ENCODE peak calls at places on chromosomes 12 and 14, in four cellular contexts. E is WERI-Rb-1, O is fibroblast of lung, F is HCT116. C is an unnamed sample. For H3K27me3 and H3K36me3, the result is how much of the 10 kb centered on the place peaks cover.

GRCh38 chr14:21047378-21047781 is 5.2 kb downstream of the RNASE7 start:
- DNase-seq in F (no peak), O (peak), E (no peak), C (no peak)

GRCh38 chr14:28609228-28609828 is 157.3 kb upstream of the FOXG1 start:
- DNase-seq in E (peak), F (peak), O (peak), C (peak)

GRCh38 chr12:2179953-2180736 is 127.4 kb downstream of the CACNA1C start:
- DNase-seq in O (peak), E (no peak), F (peak), C (no peak)

GRCh38 chr12:46354799-46355194 is 17.8 kb downstream of the SLC38A2 start:
- DNase-seq in F (no peak), E (no peak), O (no peak), C (no peak)

GRCh38 chr12:105554223-105554678 is 223.8 kb downstream of the C12orf75 start:
- DNase-seq in E (no peak), O (peak), F (no peak), C (peak)

GRCh38 chr12:118346895-118347294 is 25.8 kb downstream of the TAOK3 start:
- DNase-seq in O (no peak), E (no peak), F (no peak), C (no peak)

GRCh38 chr14:77707355-77707723 is 484 bp downstream of the ALKBH1 start:
- DNase-seq in E (peak), O (peak), F (no peak), C (peak)

GRCh38 chr12:47068539-47068938 is 10.9 kb upstream of the PCED1B start:
- DNase-seq in E (no peak), O (no peak), F (no peak), C (peak)

GRCh38 chr12:127120851-127121250 is 1146.1 kb upstream of the TMEM132C start:
- DNase-seq in O (no peak), E (no peak), F (no peak), C (no peak)

GRCh38 chr12:110846615-110847566 is at the start of gene CCDC63:
- DNase-seq in F (peak), O (peak), E (peak), C (peak)

GRCh38 chr12:26124491-26125450 is at the start of gene BHLHE41:
- DNase-seq in E (peak), O (peak), F (no peak), C (peak)

GRCh38 chr14:89719371-89720075 is 235.0 kb downstream of the EFCAB11 start:
- DNase-seq in F (no peak), E (no peak), O (no peak), C (no peak)

GRCh38 chr14:62030387-62030786 is 268.2 kb downstream of the SNAPC1 start:
- DNase-seq in E (no peak), F (no peak), O (no peak), C (no peak)

GRCh38 chr14:105999361-106000028 is 473.1 kb downstream of the TMEM121 start:
- DNase-seq in F (peak), O (no peak), E (peak), C (peak)

GRCh38 chr12:93608313-93608712 is 35.8 kb downstream of the SOCS2 start:
- DNase-seq in E (no peak), F (no peak), O (no peak), C (no peak)

GRCh38 chr14:61749867-61750266 is 12.4 kb upstream of the SNAPC1 start:
- DNase-seq in F (no peak), E (no peak), O (no peak), C (peak)

GRCh38 chr14:78405071-78405856 is 235.1 kb downstream of the NRXN3 start:
- DNase-seq in E (no peak), O (peak), F (no peak), C (no peak)

GRCh38 chr12:88893801-88894200 is 313.5 kb upstream of the KITLG start:
- DNase-seq in E (no peak), O (peak), F (no peak), C (no peak)

GRCh38 chr12:12803186-12803585 is 10.0 kb upstream of the DDX47 start:
- DNase-seq in F (peak), O (peak), E (no peak), C (no peak)

GRCh38 chr12:131907379-131908081 is 13.1 kb downstream of the ULK1 start:
- DNase-seq in E (no peak), F (no peak), O (no peak), C (no peak)

GRCh38 chr12:123840765-123841425 is 78.8 kb downstream of the DNAH10 start:
- DNase-seq in E (no peak), O (no peak), F (no peak), C (no peak)

GRCh38 chr12:46562625-46563228 is 190.2 kb upstream of the SLC38A2 start:
- DNase-seq in E (no peak), F (no peak), O (peak), C (no peak)

GRCh38 chr12:132146098-132146497 is 1.8 kb downstream of the NOC4L start:
- DNase-seq in E (no peak), F (no peak), O (no peak), C (no peak)

GRCh38 chr14:79544671-79545070 is 666.6 kb downstream of the DIO2 start:
- DNase-seq in O (peak), E (no peak), F (no peak), C (no peak)

GRCh38 chr12:120940799-120941198 is 36.6 kb upstream of the SPPL3 start:
- DNase-seq in E (no peak), O (peak), F (no peak), C (no peak)

GRCh38 chr12:106495354-106495965 is 87.3 kb upstream of the RFX4 start:
- DNase-seq in O (no peak), E (no peak), F (no peak), C (no peak)

GRCh38 chr12:25421651-25422150 is 131.4 kb downstream of the LMNTD1 start:
- DNase-seq in E (no peak), O (peak), F (no peak), C (no peak)

GRCh38 chr14:69561893-69562292 is 12.8 kb downstream of the CCDC177 start:
- DNase-seq in O (no peak), F (no peak), E (no peak), C (no peak)

GRCh38 chr12:103929051-103929908 is 930 bp upstream of the HSP90B1 start:
- DNase-seq in F (peak), O (peak), E (peak), C (peak)

GRCh38 chr12:53995311-53996187 is 4.4 kb upstream of the HOXC9 start:
- DNase-seq in E (no peak), O (no peak), F (no peak), C (peak)

GRCh38 chr12:62737201-62737600 is 197.7 kb downstream of the PPM1H start:
- DNase-seq in F (no peak), E (no peak), O (no peak), C (no peak)

GRCh38 chr12:16587514-16587913 is 18.4 kb downstream of the LMO3 start:
- DNase-seq in F (no peak), E (no peak), O (no peak), C (no peak)

GRCh38 chr14:90405755-90406154 is 8.9 kb downstream of the CALM1 start:
- DNase-seq in F (no peak), E (no peak), O (no peak), C (no peak)

GRCh38 chr12:112589275-112589674 is 170.5 kb downstream of the PTPN11 start:
- DNase-seq in E (no peak), O (no peak), F (no peak), C (no peak)

GRCh38 chr12:42482820-42483533 is 106.6 kb downstream of the PRICKLE1 start:
- DNase-seq in F (no peak), O (peak), E (peak), C (peak)

GRCh38 chr14:23172572-23172971 is 10.9 kb downstream of the SLC7A8 start:
- DNase-seq in O (no peak), F (no peak), E (no peak), C (no peak)

GRCh38 chr12:41795066-41795465 is 349.6 kb downstream of the GXYLT1 start:
- DNase-seq in F (no peak), O (peak), E (no peak), C (no peak)

GRCh38 chr12:27766587-27766986 is 13.4 kb upstream of the KLHL42 start:
- DNase-seq in O (no peak), F (no peak), E (no peak), C (no peak)

GRCh38 chr14:55438066-55438683 is 2.2 kb downstream of the TBPL2 start:
- DNase-seq in F (peak), E (peak), O (peak), C (peak)

GRCh38 chr14:80587096-80587724 is 354.3 kb downstream of the CEP128 start:
- DNase-seq in F (peak), E (no peak), O (peak), C (no peak)

GRCh38 chr12:51320311-51320694 is 3.7 kb downstream of the BIN2 start:
- DNase-seq in O (no peak), F (no peak), E (no peak), C (no peak)

GRCh38 chr12:51322452-51322851 is 1.5 kb downstream of the BIN2 start:
- DNase-seq in E (no peak), O (no peak), F (no peak), C (no peak)

GRCh38 chr12:51321882-51322281 is 2.1 kb downstream of the BIN2 start:
- DNase-seq in F (no peak), E (no peak), O (no peak), C (no peak)

GRCh38 chr12:51318846-51319570 is 5.0 kb downstream of the BIN2 start:
- DNase-seq in E (no peak), O (no peak), F (no peak), C (no peak)

GRCh38 chr12:51320695-51321320 is 3.2 kb downstream of the BIN2 start:
- DNase-seq in F (no peak), O (peak), E (peak), C (peak)
- H3K4me3 ChIP-seq in F (no peak), O (no peak), E (no peak), C (no peak)

GRCh38 chr12:57474862-57475261 is 4.8 kb downstream of the ARHGAP9 start:
- DNase-seq in O (no peak), E (no peak), F (no peak), C (peak)

GRCh38 chr12:57475271-57476161 is 4.2 kb downstream of the ARHGAP9 start:
- DNase-seq in E (no peak), F (no peak), O (peak), C (peak)

GRCh38 chr12:57476993-57477709 is 2.5 kb downstream of the ARHGAP9 start:
- DNase-seq in F (no peak), E (no peak), O (no peak), C (no peak)

GRCh38 chr12:57477710-57478681 is 1.7 kb downstream of the ARHGAP9 start:
- DNase-seq in F (no peak), O (peak), E (no peak), C (no peak)

GRCh38 chr12:57476162-57476992 is 3.3 kb downstream of the ARHGAP9 start:
- DNase-seq in O (no peak), F (no peak), E (no peak), C (no peak)
- H3K27me3 ChIP-seq in O (half or more), F (under half), E (under half), C (under half)

GRCh38 chr14:63685401-63685800 is 42.5 kb downstream of the SGPP1 start:
- DNase-seq in E (no peak), O (no peak), F (no peak), C (no peak)

GRCh38 chr14:63689132-63689531 is 38.7 kb downstream of the SGPP1 start:
- DNase-seq in F (no peak), E (no peak), O (no peak), C (no peak)

GRCh38 chr14:63682727-63683593 is 41.3 kb upstream of the WDR89 start:
- DNase-seq in F (no peak), E (no peak), O (no peak), C (no peak)

GRCh38 chr14:63692309-63693020 is 35.4 kb downstream of the SGPP1 start:
- DNase-seq in O (peak), F (no peak), E (no peak), C (no peak)

DNA sequence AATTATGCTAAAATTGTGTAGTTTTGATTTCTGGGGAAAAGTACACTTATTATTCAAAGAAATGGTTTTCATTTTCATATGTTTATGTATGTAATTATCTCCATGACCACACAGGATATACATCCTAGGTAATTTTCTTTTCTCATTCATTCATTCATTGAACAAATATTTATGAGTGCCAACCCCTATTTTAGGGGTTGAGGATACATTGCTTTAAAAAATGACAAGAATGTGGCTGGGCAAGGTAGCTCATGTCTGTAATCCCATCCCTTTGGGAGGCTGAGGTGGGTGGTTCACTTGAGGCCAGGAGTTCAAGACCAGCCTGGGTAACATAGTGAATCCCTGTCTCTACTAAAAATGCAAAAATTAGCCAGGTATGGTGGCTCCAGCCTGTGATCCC is 40.9 kb downstream of the SGPP1 start:
- DNase-seq in E (no peak), O (no peak), F (no peak), C (no peak)
- H3K36me3 ChIP-seq in E (under half), O (under half), F (under half), C (under half)

DNA sequence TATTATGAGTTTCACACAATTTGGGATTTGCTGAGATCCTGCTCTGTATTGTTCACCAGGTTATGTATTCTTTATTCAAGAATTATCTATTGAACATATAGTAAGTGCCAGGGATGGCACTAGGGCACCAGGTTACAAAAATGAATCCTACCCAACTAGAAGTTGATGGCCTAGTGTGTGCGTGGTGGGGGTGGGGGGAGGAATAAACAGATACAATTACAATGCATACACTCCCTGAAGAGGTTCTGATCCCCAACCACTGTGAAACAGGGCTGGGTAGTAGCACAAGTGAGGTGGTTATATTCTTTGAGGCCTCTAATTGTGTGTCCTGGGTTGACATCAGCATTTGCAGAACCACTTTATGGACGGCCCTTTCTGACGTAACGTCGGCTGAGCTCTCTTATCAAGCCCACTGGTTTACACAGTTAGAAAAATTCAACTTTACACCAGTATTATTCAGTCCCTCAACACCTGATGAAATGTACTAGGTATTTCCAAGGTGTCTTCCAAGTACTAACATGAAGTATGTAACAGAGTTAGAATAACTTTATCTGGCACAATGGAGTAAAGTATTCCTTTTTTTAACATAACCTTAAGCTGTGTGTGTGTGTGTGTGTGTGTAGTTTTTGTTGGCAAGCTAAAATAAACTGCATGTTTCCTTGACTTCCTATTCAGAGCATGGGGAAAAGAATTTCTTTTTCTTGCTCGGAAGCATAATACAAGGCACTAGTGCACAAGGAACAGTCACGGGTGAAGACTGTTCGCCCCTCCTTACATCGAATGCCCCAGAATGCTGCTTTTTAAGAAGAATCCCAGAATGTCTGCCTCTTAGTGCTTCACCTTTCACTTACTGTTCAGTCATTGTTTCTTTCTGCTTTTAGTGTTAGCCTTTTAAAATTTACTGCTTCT is 8.1 kb upstream of the GLRX5 start:
- DNase-seq in E (no peak), O (peak), F (no peak), C (no peak)
- H3K4me3 ChIP-seq in E (no peak), O (no peak), F (no peak), C (no peak)

GRCh38 chr12:125050868-125051267 is 14.4 kb upstream of the AACS start:
- DNase-seq in O (no peak), E (no peak), F (no peak), C (no peak)

GRCh38 chr12:125055591-125055990 is 9.6 kb upstream of the AACS start:
- DNase-seq in F (no peak), E (no peak), O (no peak), C (no peak)

GRCh38 chr12:125053821-125054220 is 11.4 kb upstream of the AACS start:
- DNase-seq in O (no peak), E (no peak), F (no peak), C (no peak)

GRCh38 chr12:125056306-125056705 is 8.9 kb upstream of the AACS start:
- DNase-seq in O (no peak), F (no peak), E (no peak), C (no peak)

GRCh38 chr12:125050446-125050845 is 14.8 kb upstream of the AACS start:
- DNase-seq in E (no peak), F (no peak), O (no peak), C (no peak)
- H3K27me3 ChIP-seq in E (under half), F (under half), O (under half), C (under half)

GRCh38 chr14:65103150-65103760 is 938 bp upstream of the MAX start:
- DNase-seq in F (no peak), E (peak), O (peak), C (peak)

GRCh38 chr14:65101631-65102440 is 481 bp downstream of the MAX start:
- DNase-seq in O (no peak), E (peak), F (no peak), C (peak)

GRCh38 chr14:65104791-65105190 is 2.5 kb upstream of the MAX start:
- DNase-seq in F (no peak), E (no peak), O (no peak), C (no peak)

GRCh38 chr14:65100905-65101541 is 1.3 kb downstream of the MAX start:
- DNase-seq in E (no peak), F (no peak), O (peak), C (no peak)

DNA sequence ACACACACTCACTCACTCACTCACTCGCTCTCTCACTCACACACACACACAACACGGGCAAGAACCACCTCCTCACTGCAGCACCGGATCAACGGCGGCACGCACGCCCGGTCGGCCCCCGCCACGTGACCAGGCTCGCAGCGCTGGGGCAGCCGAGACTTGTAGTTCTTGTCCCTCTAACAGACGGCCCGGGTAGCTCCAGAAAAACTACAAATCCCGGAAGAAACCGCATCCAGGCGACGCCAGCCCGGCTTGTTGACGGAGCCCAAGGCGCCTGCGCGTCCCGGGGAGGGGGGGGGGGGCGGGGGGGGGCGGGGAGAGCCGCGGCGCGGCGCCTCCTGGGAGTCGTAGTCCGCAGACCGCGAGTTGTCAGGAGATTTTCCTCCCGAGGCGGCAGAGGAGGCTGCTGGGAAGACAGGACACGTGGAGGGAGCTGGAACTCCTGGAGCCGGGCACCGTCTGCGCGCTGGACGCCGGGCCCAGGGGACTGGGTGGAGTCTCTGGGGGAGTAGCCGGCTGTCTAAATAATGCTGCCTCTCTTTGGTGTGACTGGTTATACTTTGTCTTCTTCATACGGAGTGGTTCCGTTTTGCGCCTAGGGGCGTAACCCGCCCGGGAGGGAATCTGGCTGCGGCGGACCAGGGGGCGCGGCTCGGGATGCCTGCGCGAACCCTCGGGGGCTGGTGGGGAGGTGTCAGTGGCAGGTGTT is at the start of gene MAX:
- DNase-seq in E (peak), F (peak), O (peak), C (peak)
- H3K36me3 ChIP-seq in E (under half), F (under half), O (under half), C (under half)

C was measured in H7.